ENCODE peak calls at places on chromosomes 11 and 22, in four cellular contexts. J is astrocyte of the cerebellum, H is psoas muscle, Z is astrocyte of the spinal cord. E is an unnamed sample.

GRCh38 chr22:21963790-21964211 is 11.2 kb upstream of the PPM1F start:
- DNase-seq in J (no peak), H (no peak), Z (no peak), E (no peak)

GRCh38 chr11:88886796-88887195 is 179.0 kb downstream of the GRM5 start:
- DNase-seq in J (no peak), H (no peak), Z (peak), E (no peak)

GRCh38 chr11:2690596-2691354 is 9.0 kb downstream of the KCNQ1OT1 start:
- DNase-seq in J (no peak), H (peak), Z (no peak), E (no peak)

GRCh38 chr22:28441720-28442263 is 237.8 kb downstream of the TTC28 start:
- DNase-seq in J (no peak), H (no peak), Z (peak), E (no peak)

GRCh38 chr11:67780056-67780455 is 105.6 kb upstream of the ALDH3B2 start:
- DNase-seq in J (no peak), H (no peak), Z (no peak), E (no peak)

GRCh38 chr22:22745225-22746060 is 101.0 kb downstream of the GGTLC2 start:
- DNase-seq in J (no peak), H (no peak), Z (no peak), E (no peak)

GRCh38 chr11:76578655-76579046 is 91.9 kb downstream of the LRRC32 start:
- DNase-seq in J (no peak), H (peak), Z (peak), E (no peak)

GRCh38 chr22:28810839-28811491 is 10.6 kb upstream of the XBP1 start:
- DNase-seq in J (no peak), H (no peak), Z (no peak), E (no peak)

GRCh38 chr11:119363874-119364590 is 17.5 kb downstream of the USP2 start:
- DNase-seq in J (no peak), H (peak), Z (no peak), E (no peak)

GRCh38 chr22:37229012-37229804 is 14.9 kb downstream of the RAC2 start:
- DNase-seq in J (peak), H (no peak), Z (peak), E (peak)

GRCh38 chr11:57359896-57360690 is 20.9 kb downstream of the PRG3 start:
- DNase-seq in J (no peak), H (no peak), Z (no peak), E (no peak)

GRCh38 chr22:39567135-39567946 is 3.2 kb upstream of the CACNA1I start:
- DNase-seq in J (no peak), H (no peak), Z (no peak), E (no peak)

GRCh38 chr11:6927030-6927617 is 898 bp downstream of the ZNF215 start:
- DNase-seq in J (no peak), H (no peak), Z (no peak), E (no peak)

GRCh38 chr11:87368876-87369480 is 331.2 kb downstream of the TMEM135 start:
- DNase-seq in J (no peak), H (no peak), Z (no peak), E (no peak)

GRCh38 chr11:73268671-73269271 is 3.4 kb upstream of the P2RY6 start:
- DNase-seq in J (no peak), H (no peak), Z (no peak), E (no peak)

GRCh38 chr11:108906329-108906728 is 241.5 kb downstream of the DDX10 start:
- DNase-seq in J (no peak), H (no peak), Z (peak), E (peak)

GRCh38 chr22:46611189-46611588 is 9.0 kb upstream of the GRAMD4 start:
- DNase-seq in J (no peak), H (no peak), Z (no peak), E (no peak)

DNA sequence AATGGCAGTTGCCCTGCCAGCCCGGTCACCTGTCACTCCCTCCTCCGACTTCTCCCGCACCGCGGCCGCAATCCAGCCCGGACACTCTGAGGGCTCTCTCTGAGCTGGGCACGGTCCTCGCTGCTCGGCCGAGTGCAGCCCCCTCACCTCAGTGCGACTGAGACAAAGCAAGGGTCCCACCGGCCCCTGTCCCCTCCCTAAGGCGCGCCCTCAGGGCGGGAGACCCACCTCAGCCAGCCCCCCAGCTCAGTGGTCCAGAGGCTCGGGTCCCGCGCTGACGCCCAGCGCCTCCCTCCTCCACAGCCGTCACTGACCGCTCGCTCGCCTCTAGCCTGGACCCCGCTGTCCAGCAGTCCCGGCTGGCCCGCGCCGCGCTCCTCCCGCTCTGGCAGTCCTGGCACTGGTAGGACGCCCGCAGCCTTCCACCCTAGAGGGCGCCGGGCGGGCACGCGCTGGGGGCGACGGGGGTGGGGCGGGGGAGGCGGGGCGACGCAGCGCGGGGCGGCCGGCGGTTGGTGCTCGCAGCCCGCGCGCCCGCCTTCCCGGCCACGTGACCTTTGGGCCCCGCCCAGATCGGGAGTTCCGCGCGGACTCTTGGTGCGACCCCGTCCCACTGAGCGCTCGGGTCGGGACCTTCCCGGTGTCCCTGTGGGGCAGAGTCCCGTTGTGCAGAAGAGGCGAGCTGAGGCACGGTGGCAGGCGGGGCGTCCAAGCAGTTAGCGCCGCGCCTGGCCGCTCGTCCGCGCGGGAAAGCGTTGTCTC is 7.9 kb upstream of the L3MBTL2 start:
- DNase-seq in J (no peak), H (peak), Z (peak), E (no peak)
- TF ChIP-seq CTCF in J (no peak), H (no peak), Z (peak), E (peak)

GRCh38 chr11:124961972-124962609 is 8.1 kb downstream of the CCDC15 start:
- DNase-seq in J (peak), H (no peak), Z (peak), E (peak)
- TF ChIP-seq CTCF in J (peak), H (peak), Z (peak), E (peak)

DNA sequence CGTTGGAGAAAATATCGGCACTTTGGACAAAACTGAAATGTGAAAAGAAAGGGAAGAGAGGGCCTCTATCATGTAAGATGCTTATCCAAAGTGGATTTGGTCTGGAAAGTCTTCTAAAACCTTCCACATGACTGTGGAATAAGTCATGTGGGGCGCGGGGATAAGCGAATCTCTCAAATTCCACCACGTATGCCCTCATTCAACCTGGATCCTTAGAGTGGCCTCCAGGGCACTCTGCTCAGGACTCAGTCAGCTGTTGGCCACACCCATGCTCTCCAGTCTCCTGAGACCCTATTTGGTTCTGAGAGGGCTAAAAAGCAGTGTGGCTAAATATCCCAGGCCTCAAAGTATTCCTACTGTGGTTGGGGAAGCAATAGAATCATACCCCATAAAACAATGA is 2.0 kb upstream of the TIMP3 start:
- DNase-seq in J (no peak), H (no peak), Z (no peak), E (no peak)
- TF ChIP-seq CTCF in J (no peak), H (no peak), Z (no peak), E (no peak)

GRCh38 chr11:62507023-62507422 is 39.6 kb downstream of the AHNAK start:
- DNase-seq in J (no peak), H (no peak), Z (no peak), E (no peak)
- TF ChIP-seq CTCF in J (no peak), H (no peak), Z (no peak), E (no peak)

GRCh38 chr11:79090191-79090590 is 350.6 kb downstream of the TENM4 start:
- DNase-seq in J (no peak), H (no peak), Z (no peak), E (no peak)

GRCh38 chr11:79086056-79086455 is 354.8 kb downstream of the TENM4 start:
- DNase-seq in J (no peak), H (no peak), Z (no peak), E (no peak)

GRCh38 chr11:79087238-79087956 is 353.4 kb downstream of the TENM4 start:
- DNase-seq in J (peak), H (no peak), Z (peak), E (no peak)

GRCh38 chr11:79088967-79089366 is 351.9 kb downstream of the TENM4 start:
- DNase-seq in J (no peak), H (no peak), Z (no peak), E (no peak)

DNA sequence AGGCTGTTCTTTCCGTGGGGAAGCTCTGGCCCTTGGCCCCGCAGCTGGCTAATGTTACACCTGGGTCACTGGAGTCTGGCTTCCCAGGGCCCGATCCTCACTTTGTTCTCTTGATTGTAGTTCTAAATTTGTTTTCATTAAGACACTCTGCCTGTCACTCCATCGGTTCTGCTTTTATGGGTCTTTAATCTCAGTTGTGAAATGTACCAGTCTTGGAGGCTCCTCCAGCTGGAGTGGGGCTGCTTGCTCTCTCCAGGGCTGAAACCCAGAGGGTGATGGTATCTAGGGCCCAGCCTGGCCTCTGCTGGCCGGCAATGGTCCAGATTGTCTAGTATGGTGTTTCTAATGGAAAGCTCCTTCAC is 352.9 kb downstream of the TENM4 start:
- DNase-seq in J (no peak), H (no peak), Z (no peak), E (no peak)
- TF ChIP-seq CTCF in J (peak), H (no peak), Z (peak), E (no peak)

GRCh38 chr22:19058713-19059451 is 63.3 kb downstream of the DGCR2 start:
- DNase-seq in J (no peak), H (no peak), Z (no peak), E (no peak)
- TF ChIP-seq CTCF in J (no peak), H (no peak), Z (no peak), E (no peak)